ENCODE peak calls at places on chromosomes 3 and 15, in ten cellular contexts. R is nucleus accumbens; Z is activated T-helper 9 cell treated with anti-CD3 and anti-CD28 coated beads, Interleukin-2, amount 50 U/mL, for 16 hours; U is stimulated activated CD4-positive, alpha-beta T cell treated with anti-CD3 and anti-CD28 coated beads, Interleukin-1b, Interleukin-23, amount 100 ng/mL, for 48 hours; F is brain pericyte; B is omental fat pad; X is HS-5; A is progenitor cell of endocrine pancreas; E is renal cortical epithelial cell; K is NCI-H2081. Q is an unnamed sample.

GRCh38 chr15:37771462-37771861 is 163.0 kb upstream of the TMCO5A start:
- DNase-seq in X (peak), U (no peak), Z (no peak), F (no peak), R (no peak), E (peak), K (no peak), B (no peak), A (no peak), Q (peak)

GRCh38 chr3:110779581-110779980 is 292.0 kb upstream of the NECTIN3 start:
- DNase-seq in A (no peak), U (no peak), X (no peak), B (no peak), R (no peak), F (no peak), Z (no peak), K (no peak), E (no peak), Q (no peak)

GRCh38 chr3:71533588-71533987 is 49.9 kb downstream of the FOXP1 start:
- DNase-seq in R (no peak), X (no peak), K (no peak), F (no peak), A (no peak), B (no peak), E (no peak), Z (no peak), U (no peak), Q (no peak)

GRCh38 chr3:129475863-129476262 is 35.8 kb downstream of the IFT122 start:
- DNase-seq in B (no peak), E (no peak), R (no peak), K (no peak), U (no peak), Z (no peak), X (no peak), A (no peak), F (no peak), Q (no peak)

GRCh38 chr15:44535509-44536297 is 1.2 kb upstream of the EIF3J start:
- DNase-seq in Z (peak), A (peak), R (peak), X (no peak), K (no peak), B (no peak), U (no peak), E (no peak), F (no peak), Q (no peak)

GRCh38 chr3:107794664-107795443 is 272.1 kb downstream of the BBX start:
- DNase-seq in A (no peak), X (no peak), U (no peak), E (peak), K (no peak), R (no peak), B (no peak), F (no peak), Z (no peak), Q (peak)

GRCh38 chr3:129575987-129576364 is 30.5 kb downstream of the PLXND1 start:
- DNase-seq in U (no peak), Z (no peak), K (no peak), A (no peak), E (no peak), X (no peak), B (no peak), F (no peak), R (no peak), Q (no peak)

GRCh38 chr15:88645171-88646087 is 6.6 kb downstream of the ISG20 start:
- DNase-seq in X (no peak), Z (no peak), F (no peak), K (no peak), A (no peak), U (no peak), R (no peak), E (no peak), B (no peak), Q (no peak)

GRCh38 chr15:71278989-71279756 is 163.9 kb downstream of the THSD4 start:
- DNase-seq in X (peak), U (no peak), R (no peak), A (no peak), E (peak), B (peak), K (peak), F (no peak), Z (no peak), Q (peak)

GRCh38 chr15:68646156-68646555 is 67.4 kb downstream of the CORO2B start:
- DNase-seq in F (no peak), X (no peak), U (no peak), E (no peak), R (peak), Z (no peak), K (no peak), B (no peak), A (no peak), Q (no peak)

GRCh38 chr3:37375184-37376120 is 201.1 kb upstream of the LRRFIP2 start:
- DNase-seq in E (no peak), A (no peak), F (no peak), U (no peak), B (no peak), K (no peak), Z (no peak), X (no peak), R (no peak), Q (no peak)